ENCODE peak calls at places on chromosomes 4 and X, in four cellular contexts. V is K562, E is H1, J is HepG2. L is an unnamed sample.

GRCh38 chrX:69988955-69989394 is 60.8 kb downstream of the AWAT2 start:
- DNase-seq in V (no peak), E (no peak), J (no peak), L (no peak)

GRCh38 chr4:57073559-57073958 is 36.6 kb downstream of the IGFBP7 start:
- DNase-seq in V (no peak), E (no peak), J (no peak), L (no peak)

GRCh38 chr4:80058740-80059139 is 14.3 kb downstream of the ANTXR2 start:
- DNase-seq in V (peak; percentile 63), E (no peak), J (no peak), L (peak; percentile 89)

GRCh38 chrX:108437789-108438623 is at the start of gene COL4A6:
- DNase-seq in V (peak; percentile 15), E (peak; percentile 77), J (peak; percentile 23), L (no peak)

GRCh38 chr4:53234669-53235068 is 131.2 kb downstream of the SCFD2 start:
- DNase-seq in V (no peak), E (no peak), J (no peak), L (no peak)

GRCh38 chr4:1050486-1051213 is 39.2 kb downstream of the FGFRL1 start:
- DNase-seq in V (no peak), E (peak; percentile 93), J (no peak), L (no peak)

GRCh38 chr4:37827802-37828321 is 1.4 kb downstream of the PGM2 start:
- DNase-seq in V (no peak), E (no peak), J (no peak), L (no peak)

GRCh38 chr4:127995776-127996175 is 30.6 kb downstream of the ABHD18 start:
- DNase-seq in V (no peak), E (no peak), J (no peak), L (no peak)

GRCh38 chr4:165476214-165477098 is 97.6 kb downstream of the CPE start:
- DNase-seq in V (peak; percentile 91), E (no peak), J (no peak), L (no peak)

GRCh38 chrX:109635151-109635550 is 10.2 kb upstream of the KCNE5 start:
- DNase-seq in V (peak; percentile 34), E (no peak), J (no peak), L (no peak)

GRCh38 chrX:55342533-55343501 is 78.1 kb upstream of the PAGE3 start:
- DNase-seq in V (peak; percentile 34), E (peak; percentile 39), J (peak; percentile 3), L (peak; percentile 21)

GRCh38 chr4:15920723-15921591 is 17.6 kb downstream of the FGFBP1 start:
- DNase-seq in V (no peak), E (no peak), J (no peak), L (no peak)

GRCh38 chrX:435536-436122 is 48.9 kb upstream of the PPP2R3B start:
- DNase-seq in V (no peak), E (no peak), J (no peak), L (no peak)

GRCh38 chr4:38177035-38177791 is 217.0 kb downstream of the PTTG2 start:
- DNase-seq in V (no peak), E (no peak), J (no peak), L (no peak)

GRCh38 chrX:11265352-11265751 is 27.9 kb upstream of the AMELX start:
- DNase-seq in V (no peak), E (no peak), J (no peak), L (no peak)

GRCh38 chrX:110384490-110384889 is 25.8 kb downstream of the RTL9 start:
- DNase-seq in V (peak; percentile 54), E (no peak), J (no peak), L (no peak)

GRCh38 chr4:139528377-139529005 is 27.5 kb downstream of the SETD7 start:
- DNase-seq in V (no peak), E (no peak), J (no peak), L (peak; percentile 11)

GRCh38 chrX:119391279-119391678 is 7.9 kb upstream of the SLC25A43 start:
- DNase-seq in V (peak; percentile 24), E (no peak), J (peak; percentile 22), L (no peak)

GRCh38 chr4:37717575-37717974 is 31.4 kb upstream of the RELL1 start:
- DNase-seq in V (no peak), E (no peak), J (no peak), L (no peak)

GRCh38 chrX:109487640-109488039 is 5.8 kb upstream of the GUCY2F start:
- DNase-seq in V (no peak), E (no peak), J (no peak), L (no peak)

GRCh38 chr4:168433576-168433975 is 46.7 kb downstream of the DDX60L start:
- DNase-seq in V (no peak), E (no peak), J (no peak), L (no peak)

GRCh38 chr4:1766336-1767057 is 26.6 kb upstream of the FGFR3 start:
- DNase-seq in V (no peak), E (peak; percentile 82), J (peak; percentile 84), L (no peak)

GRCh38 chr4:57231781-57232180 is 121.6 kb upstream of the IGFBP7 start:
- DNase-seq in V (no peak), E (no peak), J (no peak), L (no peak)

GRCh38 chrX:129876734-129877395 is 29.1 kb upstream of the UTP14A start:
- DNase-seq in V (no peak), E (no peak), J (peak; percentile 78), L (no peak)

GRCh38 chr4:112031712-112032328 is 113.4 kb upstream of the FAM241A start:
- DNase-seq in V (peak; percentile 58), E (no peak), J (peak; percentile 25), L (peak; percentile 13)

GRCh38 chr4:187576751-187577150 is 418.8 kb upstream of the ZFP42 start:
- DNase-seq in V (no peak), E (no peak), J (no peak), L (no peak)

GRCh38 chr4:81421346-81422218 is 50.1 kb downstream of the RASGEF1B start:
- DNase-seq in V (peak; percentile 95), E (no peak), J (no peak), L (peak; percentile 26)

GRCh38 chr4:15004701-15005301 is 2.5 kb downstream of the CPEB2 start:
- DNase-seq in V (peak; percentile 79), E (peak; percentile 58), J (peak; percentile 20), L (no peak)

GRCh38 chr4:5084911-5085475 is 33.7 kb downstream of the STK32B start:
- DNase-seq in V (no peak), E (no peak), J (no peak), L (no peak)

GRCh38 chr4:20773144-20773997 is 73.1 kb downstream of the PACRGL start:
- DNase-seq in V (peak; percentile 60), E (peak; percentile 72), J (peak; percentile 40), L (no peak)

GRCh38 chrX:32448320-32448719 is 763.0 kb downstream of the DMD start:
- DNase-seq in V (no peak), E (no peak), J (peak; percentile 0), L (peak; percentile 74)

GRCh38 chr4:110640608-110641007 is 17.7 kb upstream of the PITX2 start:
- DNase-seq in V (no peak), E (no peak), J (peak; percentile 5), L (no peak)
- TF ChIP-seq EZH2 in V (no peak), E (no peak), J (no peak), L (no peak)

GRCh38 chrX:41664307-41665299 is 24.2 kb upstream of the GPR34 start:
- DNase-seq in V (no peak), E (no peak), J (no peak), L (no peak)
- TF ChIP-seq USF2 in V (no peak), E (no peak), J (no peak), L (no peak)

DNA sequence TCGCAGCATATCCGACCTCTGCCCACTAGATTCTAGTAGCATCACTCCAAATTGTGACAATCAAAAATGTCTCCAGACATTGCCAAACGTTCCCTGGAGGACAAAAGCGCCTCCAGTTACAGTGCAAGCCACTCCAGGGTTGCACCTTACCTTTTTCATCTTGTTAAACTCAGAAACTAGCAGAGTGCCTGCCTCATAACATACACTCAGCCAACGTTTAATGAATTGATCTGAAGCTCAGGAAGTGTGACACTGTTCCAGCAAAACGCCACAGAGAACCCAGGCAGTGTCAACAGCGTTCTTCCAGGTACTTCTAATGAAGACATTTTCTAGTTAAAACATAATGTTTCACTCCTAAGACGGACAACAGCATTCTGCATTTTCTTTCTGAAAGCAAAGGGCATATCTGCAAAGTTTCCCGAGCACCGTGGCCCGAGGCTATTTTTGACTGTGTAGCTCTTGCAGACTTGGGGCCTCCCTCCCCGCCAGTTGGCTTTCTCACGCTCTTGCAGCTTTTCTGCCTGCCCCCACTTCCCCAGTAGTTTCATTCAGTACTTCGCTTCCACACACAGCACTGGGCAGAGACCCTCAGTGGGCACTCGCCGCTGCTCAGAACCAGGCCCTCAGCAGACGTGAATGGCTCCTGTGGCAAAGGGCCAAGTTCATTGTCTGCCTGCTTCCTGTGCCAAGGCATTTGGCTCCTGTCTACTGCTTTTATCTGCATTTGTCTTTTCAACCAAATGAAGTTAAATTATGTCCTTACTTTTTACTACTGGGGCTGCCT is 133.4 kb upstream of the TTC29 start:
- DNase-seq in V (no peak), E (no peak), J (no peak), L (no peak)
- TF ChIP-seq CEBPB in V (no peak), E (no peak), J (no peak), L (no peak)

GRCh38 chrX:137567474-137568232 is 1.7 kb downstream of the ZIC3 start:
- DNase-seq in V (no peak), E (no peak), J (no peak), L (no peak)

GRCh38 chrX:137568741-137569469 is 3.0 kb downstream of the ZIC3 start:
- DNase-seq in V (no peak), E (peak; percentile 46), J (no peak), L (no peak)

GRCh38 chrX:137565318-137565904 is 516 bp upstream of the ZIC3 start:
- DNase-seq in V (no peak), E (no peak), J (no peak), L (no peak)

GRCh38 chrX:137565921-137566745 is at the start of gene ZIC3:
- DNase-seq in V (no peak), E (peak; percentile 84), J (no peak), L (no peak)

DNA sequence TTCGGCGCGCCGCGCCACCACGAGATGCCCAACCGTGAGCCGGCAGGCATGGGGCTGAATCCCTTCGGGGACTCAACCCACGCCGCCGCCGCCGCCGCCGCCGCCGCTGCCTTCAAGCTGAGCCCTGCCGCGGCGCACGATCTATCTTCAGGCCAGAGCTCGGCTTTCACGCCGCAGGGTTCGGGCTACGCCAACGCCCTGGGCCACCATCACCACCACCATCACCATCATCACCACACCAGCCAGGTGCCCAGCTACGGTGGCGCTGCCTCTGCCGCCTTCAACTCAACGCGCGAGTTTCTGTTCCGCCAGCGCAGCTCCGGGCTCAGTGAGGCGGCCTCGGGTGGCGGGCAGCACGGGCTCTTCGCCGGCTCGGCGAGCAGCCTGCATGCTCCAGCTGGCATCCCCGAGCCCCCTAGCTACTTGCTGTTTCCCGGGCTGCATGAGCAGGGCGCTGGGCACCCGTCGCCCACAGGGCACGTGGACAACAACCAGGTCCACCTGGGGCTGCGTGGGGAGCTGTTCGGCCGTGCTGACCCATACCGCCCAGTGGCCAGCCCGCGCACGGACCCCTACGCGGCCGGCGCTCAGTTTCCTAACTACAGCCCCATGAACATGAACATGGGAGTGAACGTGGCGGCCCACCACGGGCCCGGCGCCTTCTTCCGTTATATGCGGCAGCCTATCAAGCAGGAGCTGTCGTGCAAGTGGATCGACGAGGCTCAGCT is 983 bp downstream of the ZIC3 start:
- DNase-seq in V (no peak), E (no peak), J (no peak), L (no peak)
- TF ChIP-seq EZH2 in V (no peak), E (no peak), J (no peak), L (no peak)

L was measured in GM12878.